ENCODE peak calls at places on chromosomes 5 and 9, in six cellular contexts. I is neural crest cell, L is right atrium auricular region, S is OCI-LY7, F is omental fat pad, C is cardiac muscle cell. E is an unnamed sample.
A peak's percentile ranks its signal among the peaks of the same experiment; 100 is the strongest.

GRCh38 chr5:133938039-133938821 is 30.2 kb downstream of the C5orf15 start:
- DNase-seq in I (no peak), L (no peak), S (peak; percentile 79), F (no peak), C (peak; percentile 57), E (no peak)

GRCh38 chr5:31106259-31106658 is 87.2 kb upstream of the CDH6 start:
- DNase-seq in I (no peak), L (no peak), S (no peak), F (no peak), C (no peak), E (no peak)

GRCh38 chr5:93850311-93850710 is 108.9 kb upstream of the POU5F2 start:
- DNase-seq in I (no peak), L (no peak), S (no peak), F (no peak), C (no peak), E (no peak)

GRCh38 chr5:58871648-58872242 is 288.9 kb downstream of the RAB3C start:
- DNase-seq in I (peak; percentile 40), L (no peak), S (peak; percentile 27), F (no peak), C (peak; percentile 61), E (no peak)

GRCh38 chr5:71679714-71680113 is 39.4 kb upstream of the CARTPT start:
- DNase-seq in I (no peak), L (no peak), S (no peak), F (no peak), C (no peak), E (no peak)

GRCh38 chr5:82418608-82418950 is 140.4 kb upstream of the RPS23 start:
- DNase-seq in I (no peak), L (no peak), S (no peak), F (no peak), C (no peak), E (no peak)

GRCh38 chr9:7121055-7121454 is 363.3 kb downstream of the KDM4C start:
- DNase-seq in I (no peak), L (no peak), S (no peak), F (no peak), C (peak; percentile 6), E (no peak)

GRCh38 chr5:170254056-170254455 is 21.3 kb downstream of the C5orf58 start:
- DNase-seq in I (no peak), L (no peak), S (peak; percentile 22), F (no peak), C (no peak), E (no peak)

GRCh38 chr5:60339691-60340191 is 360.2 kb downstream of the DEPDC1B start:
- DNase-seq in I (no peak), L (no peak), S (no peak), F (no peak), C (peak; percentile 64), E (no peak)

GRCh38 chr9:75385236-75385635 is 296.9 kb downstream of the OSTF1 start:
- DNase-seq in I (no peak), L (no peak), S (no peak), F (no peak), C (no peak), E (no peak)

GRCh38 chr9:12880406-12881016 is 105.7 kb downstream of the LURAP1L start:
- DNase-seq in I (no peak), L (no peak), S (no peak), F (no peak), C (peak; percentile 13), E (no peak)

GRCh38 chr5:149485655-149486615 is 65.3 kb downstream of the CSNK1A1 start:
- DNase-seq in I (no peak), L (peak; percentile 96), S (no peak), F (peak; percentile 51), C (peak; percentile 98), E (peak; percentile 87)

GRCh38 chr5:153641183-153641688 is 150.8 kb downstream of the GRIA1 start:
- DNase-seq in I (no peak), L (no peak), S (no peak), F (no peak), C (peak; percentile 14), E (no peak)

GRCh38 chr5:73964352-73964751 is 338.4 kb downstream of the ARHGEF28 start:
- DNase-seq in I (no peak), L (no peak), S (no peak), F (no peak), C (no peak), E (no peak)

GRCh38 chr9:95879591-95879990 is 4.1 kb downstream of the ERCC6L2 start:
- DNase-seq in I (no peak), L (no peak), S (no peak), F (no peak), C (no peak), E (no peak)

GRCh38 chr5:153670081-153670480 is 179.6 kb downstream of the GRIA1 start:
- DNase-seq in I (no peak), L (no peak), S (no peak), F (no peak), C (no peak), E (no peak)

GRCh38 chr9:81389569-81389993 is 299.8 kb downstream of the TLE1 start:
- DNase-seq in I (no peak), L (peak; percentile 67), S (no peak), F (no peak), C (peak; percentile 97), E (no peak)

GRCh38 chr5:10639846-10640368 is 76.0 kb downstream of the ANKRD33B start:
- DNase-seq in I (no peak), L (no peak), S (no peak), F (no peak), C (no peak), E (no peak)

GRCh38 chr5:86075139-86075538 is 542.6 kb upstream of the COX7C start:
- DNase-seq in I (no peak), L (no peak), S (no peak), F (no peak), C (no peak), E (no peak)

GRCh38 chr9:116504081-116504480 is 183.0 kb upstream of the TRIM32 start:
- DNase-seq in I (no peak), L (no peak), S (no peak), F (no peak), C (no peak), E (no peak)

GRCh38 chr9:108296056-108296455 is 559.7 kb downstream of the ACTL7B start:
- DNase-seq in I (no peak), L (no peak), S (no peak), F (no peak), C (peak; percentile 40), E (no peak)

GRCh38 chr9:4262735-4263141 is 37.1 kb downstream of the GLIS3 start:
- DNase-seq in I (no peak), L (no peak), S (no peak), F (no peak), C (peak; percentile 75), E (no peak)

DNA sequence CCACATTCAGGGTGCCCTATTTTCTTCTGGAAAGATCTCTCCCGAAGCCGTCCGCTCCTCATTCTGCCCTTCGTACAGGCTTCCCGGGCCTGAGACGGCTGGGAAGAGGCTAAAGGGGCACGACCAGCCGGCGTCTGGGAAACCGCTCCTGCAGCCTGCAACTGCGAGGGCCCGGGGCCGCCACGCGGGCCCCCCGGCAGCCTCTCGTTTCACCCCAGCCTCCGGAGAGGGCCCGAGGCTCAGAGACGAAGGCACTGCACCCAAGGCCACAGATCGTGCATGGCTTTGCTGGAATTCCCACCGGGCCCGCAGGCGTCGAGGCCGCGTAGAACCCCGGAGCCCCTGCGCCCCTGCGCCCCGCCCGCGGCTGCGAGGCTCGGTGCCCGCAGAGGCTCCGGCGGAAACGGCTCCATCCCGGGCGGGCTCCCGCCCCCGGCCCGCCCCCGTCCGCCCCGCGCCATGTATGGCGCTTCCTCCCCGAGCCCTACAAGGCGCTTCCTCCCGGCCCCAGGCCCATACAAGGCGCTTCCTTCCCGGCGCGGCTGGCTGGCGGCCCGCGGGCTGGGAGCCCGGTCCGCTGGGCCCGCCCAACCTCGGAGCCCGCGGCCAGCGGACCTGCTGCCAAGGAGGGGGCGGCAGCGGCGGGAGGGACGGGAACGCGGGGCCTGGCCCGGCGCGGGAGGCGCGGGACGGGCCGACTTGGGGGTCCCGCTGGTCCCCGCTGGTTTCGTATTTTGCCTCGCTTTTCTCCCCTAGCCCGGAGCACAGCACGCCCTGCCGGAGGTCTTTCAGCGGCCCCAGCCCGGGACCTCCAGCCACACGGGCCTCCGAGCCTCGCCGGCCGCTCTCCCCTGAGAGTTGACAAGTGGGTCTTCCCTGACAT is 26.6 kb downstream of the EGR1 start:
- DNase-seq in I (peak; percentile 54), L (peak; percentile 91), S (peak; percentile 88), F (no peak), C (peak; percentile 96), E (peak; percentile 96)
- TF ChIP-seq CTCF in I (no peak), L (no peak), S (no peak), F (no peak), C (no peak), E (no peak)

GRCh38 chr5:36364473-36364872 is 62.8 kb upstream of the RANBP3L start:
- DNase-seq in I (no peak), L (no peak), S (no peak), F (no peak), C (no peak), E (no peak)

GRCh38 chr5:36360311-36360710 is 58.6 kb upstream of the RANBP3L start:
- DNase-seq in I (no peak), L (no peak), S (peak; percentile 54), F (no peak), C (no peak), E (no peak)

GRCh38 chr5:36363776-36364175 is 62.1 kb upstream of the RANBP3L start:
- DNase-seq in I (no peak), L (no peak), S (no peak), F (no peak), C (peak; percentile 47), E (no peak)

GRCh38 chr5:36366883-36367282 is 65.2 kb upstream of the RANBP3L start:
- DNase-seq in I (no peak), L (no peak), S (no peak), F (no peak), C (peak; percentile 18), E (no peak)

GRCh38 chr5:36363101-36363500 is 61.4 kb upstream of the RANBP3L start:
- DNase-seq in I (no peak), L (no peak), S (no peak), F (no peak), C (peak; percentile 74), E (no peak)
- TF ChIP-seq CTCF in I (no peak), L (no peak), S (peak; percentile 47), F (no peak), C (peak; percentile 21), E (no peak)

DNA sequence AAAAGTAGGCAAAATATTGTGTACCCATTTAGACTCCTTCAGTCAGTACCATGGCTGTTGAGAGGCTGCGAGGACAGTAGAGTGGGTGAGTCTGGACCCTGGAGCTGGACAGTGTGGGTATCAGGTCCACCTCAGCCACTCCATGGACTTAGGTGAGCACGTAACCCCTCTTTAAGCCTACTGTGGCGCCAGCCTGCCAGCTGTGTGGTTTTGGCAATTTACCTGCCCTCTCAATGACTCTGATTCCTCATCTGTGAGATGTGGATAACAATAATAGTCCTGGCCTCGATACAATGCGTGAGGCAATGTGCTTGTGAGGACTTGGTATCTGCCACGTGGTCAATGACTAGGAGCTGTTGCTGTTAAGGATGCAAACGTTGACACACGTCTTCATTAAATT is 17.9 kb downstream of the SLC1A3 start:
- DNase-seq in I (no peak), L (no peak), S (no peak), F (no peak), C (no peak), E (no peak)
- TF ChIP-seq CTCF in I (no peak), L (no peak), S (no peak), F (no peak), C (no peak), E (no peak)

DNA sequence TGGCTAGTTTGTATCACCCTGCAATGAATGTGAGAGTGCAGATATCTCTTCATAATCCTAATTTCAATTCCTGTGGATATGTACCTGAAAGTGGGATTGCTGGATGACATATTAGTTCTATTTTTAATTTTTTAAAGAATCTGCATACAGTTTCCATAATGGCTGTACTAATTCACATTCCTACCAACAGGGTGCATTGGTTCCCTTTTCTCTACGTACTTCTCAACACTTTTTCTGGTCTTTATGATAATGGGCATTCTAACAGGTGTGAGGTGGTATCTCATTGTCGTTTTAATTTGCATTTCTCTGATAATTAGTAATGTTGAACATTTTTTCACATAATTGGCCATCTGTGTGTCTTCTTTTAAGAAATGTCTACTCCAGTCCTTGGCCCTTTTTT is 927.5 kb downstream of the DTWD2 start:
- DNase-seq in I (no peak), L (no peak), S (no peak), F (no peak), C (no peak), E (no peak)
- TF ChIP-seq CTCF in I (peak; percentile 55), L (no peak), S (peak; percentile 46), F (no peak), C (no peak), E (peak; percentile 29)